ENCODE peak calls at places on chromosomes 7 and 10, in five cellular contexts. One of them, this sample, is unnamed. For H3K4me1, the result is how much of the 10 kb centered on the place peaks cover.

GRCh38 chr10:17673517-17674051 is 29.6 kb downstream of the STAM start:
- DNase-seq in right cardiac atrium: no peak
- DNase-seq in heart left ventricle: no peak
- DNase-seq in mucosa of descending colon: no peak
- DNase-seq in heart right ventricle: no peak
- DNase-seq in this sample: no peak

GRCh38 chr10:131930586-131931330 is 29.9 kb downstream of the PPP2R2D start:
- DNase-seq in heart right ventricle: no peak
- DNase-seq in heart left ventricle: no peak
- DNase-seq in right cardiac atrium: no peak
- DNase-seq in mucosa of descending colon: no peak
- DNase-seq in this sample: no peak

GRCh38 chr10:118107541-118107940 is 60.8 kb upstream of the RAB11FIP2 start:
- DNase-seq in heart left ventricle: no peak
- DNase-seq in mucosa of descending colon: no peak
- DNase-seq in right cardiac atrium: no peak
- DNase-seq in heart right ventricle: no peak
- DNase-seq in this sample: no peak

GRCh38 chr10:5882961-5883360 is 6.7 kb downstream of the ANKRD16 start:
- DNase-seq in mucosa of descending colon: no peak
- DNase-seq in right cardiac atrium: no peak
- DNase-seq in heart right ventricle: no peak
- DNase-seq in heart left ventricle: no peak
- DNase-seq in this sample: no peak

GRCh38 chr10:12924911-12925310 is 76.6 kb downstream of the CCDC3 start:
- DNase-seq in heart left ventricle: no peak
- DNase-seq in heart right ventricle: no peak
- DNase-seq in mucosa of descending colon: no peak
- DNase-seq in right cardiac atrium: no peak
- DNase-seq in this sample: no peak

GRCh38 chr7:108015740-108016139 is 12.8 kb upstream of the LAMB1 start:
- DNase-seq in heart left ventricle: no peak
- DNase-seq in right cardiac atrium: no peak
- DNase-seq in heart right ventricle: no peak
- DNase-seq in mucosa of descending colon: no peak
- DNase-seq in this sample: no peak

GRCh38 chr7:25186436-25186835 is 41.9 kb downstream of the NPVF start:
- DNase-seq in heart right ventricle: no peak
- DNase-seq in right cardiac atrium: no peak
- DNase-seq in heart left ventricle: no peak
- DNase-seq in mucosa of descending colon: no peak
- DNase-seq in this sample: no peak

GRCh38 chr10:14751576-14752330 is 22.9 kb downstream of the FAM107B start:
- DNase-seq in heart right ventricle: peak
- DNase-seq in heart left ventricle: peak
- DNase-seq in right cardiac atrium: peak
- DNase-seq in mucosa of descending colon: no peak
- DNase-seq in this sample: no peak

GRCh38 chr7:43450894-43451293 is 132.0 kb upstream of the STK17A start:
- DNase-seq in right cardiac atrium: no peak
- DNase-seq in mucosa of descending colon: no peak
- DNase-seq in heart right ventricle: no peak
- DNase-seq in heart left ventricle: no peak
- DNase-seq in this sample: no peak

GRCh38 chr7:2701832-2702593 is 14.0 kb downstream of the AMZ1 start:
- DNase-seq in mucosa of descending colon: no peak
- DNase-seq in heart right ventricle: no peak
- DNase-seq in heart left ventricle: peak
- DNase-seq in right cardiac atrium: peak
- DNase-seq in this sample: no peak

GRCh38 chr10:93813507-93814465 is 56.0 kb downstream of the LGI1 start:
- DNase-seq in heart left ventricle: peak
- DNase-seq in heart right ventricle: peak
- DNase-seq in mucosa of descending colon: peak
- DNase-seq in right cardiac atrium: peak
- DNase-seq in this sample: peak

GRCh38 chr7:98569606-98570337 is 47.3 kb upstream of the NPTX2 start:
- DNase-seq in heart left ventricle: peak
- DNase-seq in right cardiac atrium: peak
- DNase-seq in heart right ventricle: no peak
- DNase-seq in mucosa of descending colon: no peak
- DNase-seq in this sample: no peak

GRCh38 chr10:21020545-21020944 is 123.4 kb upstream of the NEBL start:
- DNase-seq in right cardiac atrium: no peak
- DNase-seq in heart right ventricle: no peak
- DNase-seq in heart left ventricle: peak
- DNase-seq in mucosa of descending colon: no peak
- DNase-seq in this sample: no peak

GRCh38 chr10:59900044-59900727 is 6.2 kb downstream of the CCDC6 start:
- DNase-seq in mucosa of descending colon: no peak
- DNase-seq in right cardiac atrium: no peak
- DNase-seq in heart right ventricle: no peak
- DNase-seq in heart left ventricle: no peak
- DNase-seq in this sample: no peak

GRCh38 chr10:49446031-49446430 is 50.1 kb upstream of the DRGX start:
- DNase-seq in heart left ventricle: no peak
- DNase-seq in mucosa of descending colon: no peak
- DNase-seq in heart right ventricle: no peak
- DNase-seq in right cardiac atrium: no peak
- DNase-seq in this sample: no peak

GRCh38 chr7:157519798-157520244 is 183.0 kb downstream of the DNAJB6 start:
- DNase-seq in right cardiac atrium: no peak
- DNase-seq in mucosa of descending colon: no peak
- DNase-seq in heart left ventricle: no peak
- DNase-seq in heart right ventricle: no peak
- DNase-seq in this sample: peak

GRCh38 chr10:73908853-73909611 is 1.9 kb upstream of the PLAU start:
- DNase-seq in right cardiac atrium: peak
- DNase-seq in heart right ventricle: peak
- DNase-seq in mucosa of descending colon: no peak
- DNase-seq in heart left ventricle: peak
- DNase-seq in this sample: peak

GRCh38 chr10:73910401-73910763 is 550 bp upstream of the PLAU start:
- DNase-seq in heart right ventricle: no peak
- DNase-seq in right cardiac atrium: no peak
- DNase-seq in mucosa of descending colon: peak
- DNase-seq in heart left ventricle: no peak
- DNase-seq in this sample: no peak

GRCh38 chr10:73909716-73910115 is 1.2 kb upstream of the PLAU start:
- DNase-seq in right cardiac atrium: no peak
- DNase-seq in mucosa of descending colon: no peak
- DNase-seq in heart left ventricle: no peak
- DNase-seq in heart right ventricle: no peak
- DNase-seq in this sample: no peak

GRCh38 chr10:73911553-73912004 is 647 bp downstream of the PLAU start:
- DNase-seq in heart left ventricle: no peak
- DNase-seq in heart right ventricle: no peak
- DNase-seq in mucosa of descending colon: peak
- DNase-seq in right cardiac atrium: no peak
- DNase-seq in this sample: no peak

DNA sequence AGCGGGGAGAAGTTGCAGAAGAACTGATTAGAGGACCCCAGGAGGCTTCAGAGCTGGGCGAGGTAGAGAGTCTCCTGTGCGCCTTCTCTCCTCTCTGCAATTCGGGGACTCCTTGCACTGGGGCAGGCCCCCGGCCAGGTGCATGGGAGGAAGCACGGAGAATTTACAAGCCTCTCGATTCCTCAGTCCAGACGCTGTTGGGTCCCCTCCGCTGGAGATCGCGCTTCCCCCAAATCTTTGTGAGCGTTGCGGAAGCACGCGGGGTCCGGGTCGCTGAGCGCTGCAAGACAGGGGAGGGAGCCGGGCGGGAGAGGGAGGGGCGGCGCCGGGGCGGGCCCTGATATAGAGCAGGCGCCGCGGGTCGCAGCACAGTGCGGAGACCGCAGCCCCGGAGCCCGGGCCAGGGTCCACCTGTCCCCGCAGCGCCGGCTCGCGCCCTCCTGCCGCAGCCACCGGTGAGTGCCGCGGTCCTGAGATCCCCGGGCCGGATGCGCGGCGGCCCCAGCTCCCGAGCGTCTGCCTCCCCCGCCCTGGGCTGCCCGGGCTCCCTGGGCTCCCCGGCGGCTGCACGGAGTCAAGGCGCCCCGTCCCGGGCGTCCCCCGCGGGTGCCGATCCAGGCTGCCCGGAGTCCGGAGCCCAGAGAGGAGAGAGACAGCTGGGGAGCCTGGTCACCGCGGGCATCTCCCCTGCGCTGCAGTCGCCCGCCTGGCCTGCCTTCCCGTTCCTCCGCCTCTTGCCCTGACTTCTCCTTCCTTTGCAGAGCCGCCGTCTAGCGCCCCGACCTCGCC is at the start of gene PLAU:
- DNase-seq in right cardiac atrium: peak
- DNase-seq in heart left ventricle: peak
- DNase-seq in heart right ventricle: peak
- DNase-seq in mucosa of descending colon: peak
- DNase-seq in this sample: peak
- H3K4me1 ChIP-seq in right cardiac atrium: under half
- H3K4me1 ChIP-seq in heart left ventricle: half or more
- H3K4me1 ChIP-seq in heart right ventricle: half or more
- H3K4me1 ChIP-seq in mucosa of descending colon: under half
- H3K4me1 ChIP-seq in this sample: under half

DNA sequence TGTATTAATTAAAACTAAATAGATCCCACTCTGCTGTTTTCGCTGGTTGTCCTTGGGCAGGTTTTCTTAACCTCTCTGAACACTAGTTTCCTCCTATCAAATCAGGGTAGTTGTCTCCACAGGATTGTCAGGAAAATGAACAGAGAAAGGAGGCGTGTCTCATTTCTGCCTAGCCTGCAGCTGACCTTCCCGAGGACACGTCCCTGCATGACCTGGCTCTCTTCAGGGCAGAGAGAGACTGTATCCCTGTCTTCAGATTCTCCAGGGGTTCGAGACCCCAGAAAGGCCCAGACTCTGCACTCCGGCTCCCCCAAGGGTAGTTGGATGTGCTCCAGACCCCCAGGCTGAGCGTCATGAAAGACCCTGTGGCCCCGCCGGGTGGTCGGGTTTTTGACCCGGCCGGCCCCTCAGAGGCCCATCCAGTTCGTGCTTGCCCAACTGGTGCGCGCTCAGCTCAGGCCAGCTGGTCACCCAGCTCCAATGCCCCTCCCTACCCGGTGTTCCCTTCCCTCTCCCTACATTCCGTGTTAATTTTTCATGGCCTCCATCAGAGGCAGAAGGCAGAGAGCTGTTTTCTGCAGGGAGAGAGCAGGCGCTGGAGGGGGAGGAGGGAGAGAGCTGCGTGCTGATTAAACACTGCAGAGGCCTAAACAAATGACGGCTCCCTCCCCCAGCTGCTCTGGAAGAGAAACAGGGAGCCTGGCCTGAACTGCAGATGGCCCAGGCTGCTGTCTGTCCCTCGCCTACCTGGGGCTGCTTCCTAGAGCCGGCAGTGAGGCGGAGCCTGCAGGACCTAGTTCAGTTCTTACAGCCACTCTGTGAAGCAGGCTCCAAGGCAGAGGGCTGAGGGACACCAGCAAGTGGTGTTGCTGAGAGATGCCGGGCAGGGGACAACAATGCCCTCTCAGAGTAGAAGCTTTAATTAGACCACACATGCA is 86.2 kb upstream of the PPIF start:
- DNase-seq in right cardiac atrium: no peak
- DNase-seq in mucosa of descending colon: no peak
- DNase-seq in heart left ventricle: no peak
- DNase-seq in heart right ventricle: no peak
- DNase-seq in this sample: no peak
- H3K4me1 ChIP-seq in right cardiac atrium: under half
- H3K4me1 ChIP-seq in mucosa of descending colon: under half
- H3K4me1 ChIP-seq in heart left ventricle: half or more
- H3K4me1 ChIP-seq in heart right ventricle: half or more
- H3K4me1 ChIP-seq in this sample: under half

DNA sequence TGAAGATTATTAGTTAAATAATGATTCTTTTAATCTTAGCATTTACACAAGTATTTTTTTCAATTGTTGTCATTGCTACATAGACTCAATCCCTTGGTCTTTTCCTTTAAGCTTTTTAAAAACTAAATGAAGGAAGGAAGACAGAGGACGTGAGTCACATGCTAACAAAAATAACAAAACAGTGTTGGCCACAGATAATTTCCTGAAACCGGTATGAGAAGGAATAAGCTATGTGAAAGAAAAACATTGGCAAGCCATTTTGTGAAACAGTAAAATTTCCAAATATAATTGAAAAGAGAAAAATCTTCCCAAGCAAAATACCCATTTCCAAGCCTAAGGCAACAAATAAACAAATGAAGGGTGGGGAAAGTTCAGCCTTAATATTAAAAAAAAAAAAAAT is 223.0 kb downstream of the AHR start:
- DNase-seq in heart right ventricle: no peak
- DNase-seq in heart left ventricle: no peak
- DNase-seq in mucosa of descending colon: no peak
- DNase-seq in right cardiac atrium: no peak
- DNase-seq in this sample: no peak
- H3K4me1 ChIP-seq in heart right ventricle: under half
- H3K4me1 ChIP-seq in heart left ventricle: under half
- H3K4me1 ChIP-seq in mucosa of descending colon: under half
- H3K4me1 ChIP-seq in right cardiac atrium: under half
- H3K4me1 ChIP-seq in this sample: under half

GRCh38 chr7:39951156-39951942 is 1.3 kb downstream of the CDK13 start:
- DNase-seq in mucosa of descending colon: peak
- DNase-seq in heart left ventricle: peak
- DNase-seq in right cardiac atrium: peak
- DNase-seq in heart right ventricle: peak
- DNase-seq in this sample: peak

GRCh38 chr7:39948932-39949928 is 826 bp upstream of the CDK13 start:
- DNase-seq in mucosa of descending colon: peak
- DNase-seq in heart right ventricle: peak
- DNase-seq in right cardiac atrium: peak
- DNase-seq in heart left ventricle: peak
- DNase-seq in this sample: peak

GRCh38 chr7:39951943-39952194 is 1.8 kb downstream of the CDK13 start:
- DNase-seq in mucosa of descending colon: no peak
- DNase-seq in heart right ventricle: no peak
- DNase-seq in heart left ventricle: no peak
- DNase-seq in right cardiac atrium: no peak
- DNase-seq in this sample: no peak

GRCh38 chr7:39949980-39950472 is at the start of gene CDK13:
- DNase-seq in mucosa of descending colon: peak
- DNase-seq in heart left ventricle: peak
- DNase-seq in right cardiac atrium: peak
- DNase-seq in heart right ventricle: peak
- DNase-seq in this sample: peak

DNA sequence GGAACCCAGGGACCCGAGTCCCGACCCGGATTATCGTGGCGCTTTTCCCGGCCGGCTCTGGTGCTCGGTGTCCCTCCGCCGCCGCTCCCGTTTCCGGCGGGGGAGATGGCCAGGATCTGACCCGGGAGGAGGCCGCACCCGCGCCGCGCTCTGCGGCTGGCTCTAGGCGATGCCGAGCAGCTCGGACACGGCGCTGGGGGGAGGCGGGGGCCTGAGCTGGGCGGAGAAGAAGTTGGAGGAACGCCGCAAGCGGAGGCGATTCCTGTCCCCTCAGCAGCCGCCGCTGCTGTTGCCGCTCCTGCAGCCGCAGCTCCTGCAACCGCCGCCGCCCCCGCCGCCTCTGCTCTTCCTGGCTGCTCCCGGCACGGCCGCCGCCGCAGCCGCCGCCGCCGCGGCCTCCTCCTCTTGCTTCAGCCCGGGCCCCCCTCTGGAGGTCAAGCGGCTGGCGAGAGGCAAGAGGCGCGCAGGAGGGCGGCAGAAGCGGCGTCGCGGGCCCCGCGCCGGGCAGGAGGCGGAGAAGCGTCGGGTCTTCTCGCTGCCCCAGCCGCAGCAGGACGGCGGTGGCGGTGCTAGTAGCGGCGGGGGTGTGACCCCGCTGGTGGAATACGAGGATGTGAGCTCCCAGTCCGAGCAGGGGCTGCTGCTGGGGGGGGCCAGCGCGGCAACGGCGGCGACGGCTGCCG is 558 bp downstream of the CDK13 start:
- DNase-seq in heart right ventricle: peak
- DNase-seq in heart left ventricle: peak
- DNase-seq in right cardiac atrium: peak
- DNase-seq in mucosa of descending colon: peak
- DNase-seq in this sample: peak
- H3K4me1 ChIP-seq in heart right ventricle: under half
- H3K4me1 ChIP-seq in heart left ventricle: under half
- H3K4me1 ChIP-seq in right cardiac atrium: under half
- H3K4me1 ChIP-seq in mucosa of descending colon: under half
- H3K4me1 ChIP-seq in this sample: under half

This sample was measured in aorta.